ENCODE peak calls at places on chromosomes 4 and X, in six cellular contexts. L is HepG2, C is cardiac fibroblast, X is dorsolateral prefrontal cortex, V is breast epithelium, M is tibial artery. D is an unnamed sample.
A peak's percentile ranks its signal among the peaks of the same experiment; 100 is the strongest.

GRCh38 chrX:46758163-46758955 is 559 bp downstream of the SLC9A7 start:
- DNase-seq in V (no peak), C (no peak), M (no peak), X (no peak), L (no peak), D (peak; percentile 6)

GRCh38 chr4:140135529-140136021 is 18.4 kb downstream of the MAML3 start:
- DNase-seq in X (peak; percentile 66), L (no peak), C (peak; percentile 9), M (no peak), V (no peak), D (no peak)

GRCh38 chr4:23237771-23238170 is 545.0 kb downstream of the GBA3 start:
- DNase-seq in C (no peak), M (no peak), X (peak; percentile 38), V (no peak), L (no peak), D (no peak)

GRCh38 chrX:64977830-64978229 is 1.6 kb upstream of the ZC4H2 start:
- DNase-seq in X (no peak), C (peak; percentile 37), L (peak; percentile 0), V (no peak), M (no peak), D (no peak)

GRCh38 chr4:25403699-25404098 is 26.6 kb downstream of the ANAPC4 start:
- DNase-seq in V (no peak), M (no peak), L (no peak), C (no peak), X (no peak), D (no peak)

GRCh38 chr4:152460488-152460887 is 75.4 kb downstream of the FBXW7 start:
- DNase-seq in V (no peak), X (no peak), C (peak; percentile 90), M (no peak), L (peak; percentile 25), D (no peak)

GRCh38 chr4:95377511-95377910 is 171.3 kb downstream of the UNC5C start:
- DNase-seq in M (no peak), X (no peak), V (no peak), C (no peak), L (no peak), D (no peak)

GRCh38 chr4:66575024-66575696 is 904.9 kb upstream of the EPHA5 start:
- DNase-seq in V (peak; percentile 31), C (peak; percentile 87), M (no peak), X (no peak), L (peak; percentile 59), D (no peak)

GRCh38 chr4:185359767-185360446 is 35.8 kb downstream of the LRP2BP start:
- DNase-seq in M (no peak), X (no peak), V (no peak), L (no peak), C (peak; percentile 75), D (no peak)

GRCh38 chrX:103363046-103363445 is 6.7 kb downstream of the TCEAL9 start:
- DNase-seq in L (no peak), X (no peak), C (no peak), M (no peak), V (no peak), D (no peak)

GRCh38 chr4:123976285-123976684 is 579.7 kb downstream of the SPRY1 start:
- DNase-seq in M (no peak), C (peak; percentile 34), X (no peak), L (no peak), V (no peak), D (no peak)

GRCh38 chrX:20414066-20414465 is 147.4 kb upstream of the RPS6KA3 start:
- DNase-seq in X (no peak), V (no peak), C (no peak), L (no peak), M (no peak), D (no peak)

GRCh38 chrX:20410540-20410939 is 143.8 kb upstream of the RPS6KA3 start:
- DNase-seq in M (no peak), X (no peak), L (peak; percentile 49), C (no peak), V (no peak), D (no peak)

GRCh38 chrX:20414781-20415445 is 148.2 kb upstream of the RPS6KA3 start:
- DNase-seq in V (no peak), L (no peak), M (no peak), C (no peak), X (no peak), D (no peak)

GRCh38 chrX:20409991-20410390 is 143.3 kb upstream of the RPS6KA3 start:
- DNase-seq in M (no peak), L (peak; percentile 65), X (no peak), C (no peak), V (no peak), D (no peak)

DNA sequence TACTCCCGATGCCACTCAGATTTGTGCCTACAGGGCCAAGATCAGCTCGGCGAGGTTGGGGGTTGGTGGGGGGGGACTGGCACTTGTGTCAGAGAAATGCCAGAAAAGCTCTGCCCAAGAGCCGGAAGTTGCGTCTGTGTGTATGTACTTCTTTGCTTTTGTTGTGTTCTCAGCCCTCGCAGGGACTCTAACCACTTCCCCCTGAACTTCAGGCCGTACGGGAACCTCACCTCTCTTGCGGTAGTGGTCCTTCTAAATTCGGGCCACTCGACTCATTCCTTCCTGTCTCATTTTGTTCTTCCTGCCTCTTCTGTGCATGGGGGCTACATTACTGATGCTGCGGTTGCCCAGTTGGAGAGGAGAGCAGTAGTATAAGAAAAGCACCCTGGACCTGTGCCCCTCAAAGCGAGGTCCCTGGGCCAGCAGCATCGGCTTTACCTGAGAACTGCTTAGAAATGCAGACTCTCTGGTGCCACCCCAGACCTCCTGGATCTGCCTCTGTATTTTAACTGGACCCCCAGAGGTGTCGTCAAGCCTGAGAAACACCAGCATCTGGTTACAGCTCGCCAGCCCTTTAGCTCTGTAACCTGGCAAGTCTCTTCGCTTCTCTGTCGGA is 146.3 kb upstream of the RPS6KA3 start:
- DNase-seq in M (no peak), C (no peak), L (no peak), X (no peak), V (no peak), D (peak; percentile 29)
- H3K4me3 ChIP-seq in M (no peak overlapping the region), C (no peak overlapping the region), L (no peak overlapping the region), X (no peak overlapping the region), V (no peak overlapping the region), D (peak overlapping the region; percentile 28)

DNA sequence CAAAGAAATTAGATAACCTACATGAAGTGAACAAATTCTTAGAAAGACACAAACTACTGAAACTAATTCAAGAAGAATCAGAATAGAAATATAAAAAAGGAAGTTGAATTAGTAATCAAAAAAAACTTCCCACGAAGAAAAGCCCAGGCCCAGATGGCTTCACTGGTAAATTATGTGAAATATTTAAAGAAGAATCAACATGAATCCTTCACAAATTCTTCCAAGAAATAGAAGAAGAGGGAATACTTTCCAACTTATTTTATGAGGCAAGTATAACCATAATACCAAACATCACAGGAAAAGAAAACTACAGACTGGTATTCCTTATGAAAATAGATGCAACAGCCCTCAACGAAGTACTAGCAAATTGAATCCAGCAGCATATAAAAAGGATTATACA is 30.7 kb downstream of the MOSPD2 start:
- DNase-seq in M (no peak), C (no peak), L (no peak), X (no peak), V (no peak), D (no peak)
- TF ChIP-seq CTCF in M (no peak), C (no peak), L (no peak), X (no peak), V (no peak), D (no peak)

GRCh38 chrX:41095962-41096955 is 11.0 kb downstream of the USP9X start:
- DNase-seq in V (no peak), L (no peak), M (no peak), X (no peak), C (no peak), D (no peak)
- H3K4me3 ChIP-seq in V (no peak overlapping the region), L (no peak overlapping the region), M (no peak overlapping the region), X (no peak overlapping the region), C (no peak overlapping the region), D (no peak overlapping the region)

GRCh38 chrX:53249387-53250042 is 24.5 kb upstream of the KDM5C start:
- DNase-seq in C (no peak), X (no peak), V (no peak), M (no peak), L (no peak), D (no peak)
- TF ChIP-seq CTCF in C (no peak), X (no peak), V (no peak), M (no peak), L (no peak), D (no peak)

GRCh38 chrX:44962944-44963343 is 90.0 kb downstream of the KDM6A start:
- DNase-seq in X (no peak), C (no peak), M (no peak), V (no peak), L (no peak), D (no peak)

GRCh38 chrX:44961817-44962607 is 89.0 kb downstream of the KDM6A start:
- DNase-seq in X (no peak), V (no peak), M (no peak), C (no peak), L (no peak), D (no peak)

GRCh38 chrX:44953734-44954502 is 80.9 kb downstream of the KDM6A start:
- DNase-seq in X (no peak), M (no peak), V (no peak), L (no peak), C (no peak), D (no peak)

GRCh38 chrX:44954562-44954961 is 81.6 kb downstream of the KDM6A start:
- DNase-seq in M (no peak), C (no peak), X (no peak), L (no peak), V (no peak), D (no peak)

GRCh38 chrX:44958480-44958879 is 85.5 kb downstream of the KDM6A start:
- DNase-seq in V (no peak), M (no peak), X (no peak), C (no peak), L (no peak), D (no peak)
- H3K4me3 ChIP-seq in V (no peak overlapping the region), M (no peak overlapping the region), X (no peak overlapping the region), C (no peak overlapping the region), L (no peak overlapping the region), D (no peak overlapping the region)

GRCh38 chr4:112266823-112267222 is 18.9 kb downstream of the TIFA start:
- DNase-seq in C (peak; percentile 65), X (no peak), V (no peak), M (no peak), L (no peak), D (no peak)
- TF ChIP-seq CTCF in C (peak; percentile 48), X (peak; percentile 32), V (no peak), M (peak; percentile 40), L (no peak), D (peak; percentile 39)